ENCODE peak calls at places on chromosomes 6 and 20, in five cellular contexts. One of them, this sample, is unnamed.

GRCh38 chr6:72250664-72251063 is 364.3 kb downstream of the RIMS1 start:
- DNase-seq in SK-N-SH: no peak
- DNase-seq in HCT116: no peak
- DNase-seq in HepG2: no peak
- DNase-seq in GM12878: no peak
- DNase-seq in this sample: no peak

GRCh38 chr6:108721308-108721707 is 126.9 kb upstream of the ARMC2 start:
- DNase-seq in SK-N-SH: no peak
- DNase-seq in HCT116: no peak
- DNase-seq in HepG2: peak; percentile 71
- DNase-seq in GM12878: no peak
- DNase-seq in this sample: no peak

GRCh38 chr20:62741701-62742491 is 33.3 kb downstream of the NTSR1 start:
- DNase-seq in SK-N-SH: no peak
- DNase-seq in HCT116: no peak
- DNase-seq in HepG2: no peak
- DNase-seq in GM12878: no peak
- DNase-seq in this sample: no peak

GRCh38 chr6:102402635-102403329 is 1009.3 kb downstream of the GRIK2 start:
- DNase-seq in SK-N-SH: no peak
- DNase-seq in HCT116: no peak
- DNase-seq in HepG2: no peak
- DNase-seq in GM12878: no peak
- DNase-seq in this sample: no peak

GRCh38 chr20:2626853-2627541 is 25.4 kb upstream of the NOP56 start:
- DNase-seq in SK-N-SH: no peak
- DNase-seq in HCT116: peak; percentile 72
- DNase-seq in HepG2: peak; percentile 80
- DNase-seq in GM12878: no peak
- DNase-seq in this sample: no peak

GRCh38 chr6:68726307-68726706 is 91.2 kb downstream of the ADGRB3 start:
- DNase-seq in SK-N-SH: no peak
- DNase-seq in HCT116: no peak
- DNase-seq in HepG2: no peak
- DNase-seq in GM12878: no peak
- DNase-seq in this sample: no peak

GRCh38 chr20:51492167-51493092 is 50.1 kb downstream of the NFATC2 start:
- DNase-seq in SK-N-SH: no peak
- DNase-seq in HCT116: no peak
- DNase-seq in HepG2: no peak
- DNase-seq in GM12878: no peak
- DNase-seq in this sample: no peak

GRCh38 chr20:34271961-34272360 is 30.7 kb downstream of the ASIP start:
- DNase-seq in SK-N-SH: no peak
- DNase-seq in HCT116: no peak
- DNase-seq in HepG2: no peak
- DNase-seq in GM12878: no peak
- DNase-seq in this sample: no peak

GRCh38 chr20:22403860-22404608 is 180.3 kb downstream of the FOXA2 start:
- DNase-seq in SK-N-SH: no peak
- DNase-seq in HCT116: no peak
- DNase-seq in HepG2: peak; percentile 77
- DNase-seq in GM12878: no peak
- DNase-seq in this sample: no peak

GRCh38 chr6:108596947-108597346 is 36.2 kb downstream of the FOXO3 start:
- DNase-seq in SK-N-SH: no peak
- DNase-seq in HCT116: no peak
- DNase-seq in HepG2: no peak
- DNase-seq in GM12878: no peak
- DNase-seq in this sample: no peak

GRCh38 chr20:2838847-2839671 is 1.4 kb downstream of the PCED1A start:
- DNase-seq in SK-N-SH: no peak
- DNase-seq in HCT116: no peak
- DNase-seq in HepG2: no peak
- DNase-seq in GM12878: no peak
- DNase-seq in this sample: no peak

GRCh38 chr6:26020983-26021349 is 58.4 kb downstream of the TRIM38 start:
- DNase-seq in SK-N-SH: no peak
- DNase-seq in HCT116: peak; percentile 72
- DNase-seq in HepG2: no peak
- DNase-seq in GM12878: no peak
- DNase-seq in this sample: no peak

GRCh38 chr6:134537146-134537555 is 219.2 kb upstream of the SGK1 start:
- DNase-seq in SK-N-SH: no peak
- DNase-seq in HCT116: peak; percentile 92
- DNase-seq in HepG2: no peak
- DNase-seq in GM12878: no peak
- DNase-seq in this sample: peak; percentile 93

GRCh38 chr6:72699142-72699541 is 77.3 kb downstream of the KCNQ5 start:
- DNase-seq in SK-N-SH: no peak
- DNase-seq in HCT116: no peak
- DNase-seq in HepG2: no peak
- DNase-seq in GM12878: no peak
- DNase-seq in this sample: no peak

GRCh38 chr6:56843476-56844349 is 111.2 kb upstream of the BEND6 start:
- DNase-seq in SK-N-SH: peak; percentile 91
- DNase-seq in HCT116: peak; percentile 78
- DNase-seq in HepG2: peak; percentile 77
- DNase-seq in GM12878: peak; percentile 66
- DNase-seq in this sample: no peak

GRCh38 chr20:2771631-2772080 is 28.8 kb downstream of the CPXM1 start:
- DNase-seq in SK-N-SH: no peak
- DNase-seq in HCT116: no peak
- DNase-seq in HepG2: peak; percentile 26
- DNase-seq in GM12878: no peak
- DNase-seq in this sample: no peak

GRCh38 chr6:131129657-131130545 is 5.4 kb upstream of the AKAP7 start:
- DNase-seq in SK-N-SH: no peak
- DNase-seq in HCT116: no peak
- DNase-seq in HepG2: no peak
- DNase-seq in GM12878: no peak
- DNase-seq in this sample: no peak

GRCh38 chr20:57772349-57772964 is 62.6 kb upstream of the PMEPA1 start:
- DNase-seq in SK-N-SH: no peak
- DNase-seq in HCT116: no peak
- DNase-seq in HepG2: no peak
- DNase-seq in GM12878: no peak
- DNase-seq in this sample: peak; percentile 94

GRCh38 chr6:46526607-46527006 is 35.4 kb upstream of the RCAN2 start:
- DNase-seq in SK-N-SH: no peak
- DNase-seq in HCT116: no peak
- DNase-seq in HepG2: no peak
- DNase-seq in GM12878: no peak
- DNase-seq in this sample: no peak

GRCh38 chr6:160667854-160668481 is 3.9 kb upstream of the LPA start:
- DNase-seq in SK-N-SH: peak; percentile 26
- DNase-seq in HCT116: peak; percentile 35
- DNase-seq in HepG2: peak; percentile 50
- DNase-seq in GM12878: peak; percentile 1
- DNase-seq in this sample: peak; percentile 25
- TF ChIP-seq SIN3A in SK-N-SH: no peak
- TF ChIP-seq SIN3A in HCT116: no peak
- TF ChIP-seq SIN3A in HepG2: no peak
- TF ChIP-seq SIN3A in GM12878: no peak
- TF ChIP-seq SIN3A in this sample: no peak

GRCh38 chr20:59164681-59165388 is 1.2 kb downstream of the ZNF831 start:
- DNase-seq in SK-N-SH: no peak
- DNase-seq in HCT116: no peak
- DNase-seq in HepG2: no peak
- DNase-seq in GM12878: no peak
- DNase-seq in this sample: no peak
- H3K4me3 ChIP-seq in SK-N-SH: no peak overlapping the region
- H3K4me3 ChIP-seq in HCT116: no peak overlapping the region
- H3K4me3 ChIP-seq in HepG2: no peak overlapping the region
- H3K4me3 ChIP-seq in GM12878: no peak overlapping the region
- H3K4me3 ChIP-seq in this sample: no peak overlapping the region

GRCh38 chr6:105485456-105485855 is 82.6 kb upstream of the PREP start:
- DNase-seq in SK-N-SH: no peak
- DNase-seq in HCT116: no peak
- DNase-seq in HepG2: no peak
- DNase-seq in GM12878: no peak
- DNase-seq in this sample: no peak
- TF ChIP-seq REST in SK-N-SH: no peak
- TF ChIP-seq REST in HCT116: no peak
- TF ChIP-seq REST in HepG2: no peak
- TF ChIP-seq REST in GM12878: no peak
- TF ChIP-seq REST in this sample: no peak

DNA sequence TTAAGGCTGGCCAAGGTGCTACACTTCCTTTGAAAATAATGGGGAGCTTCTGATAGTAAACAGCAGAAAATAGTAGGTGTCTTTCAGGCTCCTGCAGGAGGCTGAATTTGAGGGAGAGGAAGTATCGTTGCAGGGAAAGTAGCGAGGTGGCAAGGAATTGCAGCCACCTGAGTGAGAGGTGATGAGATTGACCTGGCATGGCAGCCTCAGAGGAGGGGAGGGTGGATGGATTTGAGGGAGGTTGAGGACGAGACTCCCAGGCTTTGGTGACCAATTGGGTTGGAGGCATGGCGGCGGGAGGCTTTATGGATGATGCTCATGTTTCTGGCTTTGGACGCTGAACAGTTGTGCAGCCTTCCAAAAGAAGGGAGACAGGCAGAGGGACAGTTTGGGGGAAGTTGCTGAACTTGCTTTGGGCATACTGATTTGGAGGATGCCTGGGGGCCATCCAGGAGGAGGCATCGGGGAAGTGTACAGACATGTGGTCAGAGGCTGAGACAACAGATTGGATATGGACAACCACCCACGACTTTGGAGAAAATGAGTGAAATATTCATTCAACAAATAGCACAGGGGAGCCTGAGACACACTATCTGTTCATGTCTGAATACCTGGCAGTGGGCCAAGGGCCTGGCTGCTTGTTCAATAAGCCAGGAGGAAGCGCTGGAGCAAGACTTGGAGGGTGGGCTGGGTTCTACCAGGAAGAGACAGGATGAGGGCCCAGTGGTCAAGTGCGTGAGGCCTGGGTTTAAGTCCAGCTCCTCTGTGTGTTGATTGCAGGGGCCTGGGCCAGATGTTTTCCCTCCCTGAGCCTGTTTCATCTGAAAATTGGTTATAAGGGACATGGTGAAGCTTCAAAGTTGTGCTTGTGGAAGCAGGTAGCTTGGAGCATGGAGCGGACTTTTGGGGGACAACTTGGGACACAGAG is 113.2 kb downstream of the CEBPB start:
- DNase-seq in SK-N-SH: peak; percentile 76
- DNase-seq in HCT116: no peak
- DNase-seq in HepG2: peak; percentile 89
- DNase-seq in GM12878: no peak
- DNase-seq in this sample: no peak
- TF ChIP-seq SIN3A in SK-N-SH: no peak
- TF ChIP-seq SIN3A in HCT116: no peak
- TF ChIP-seq SIN3A in HepG2: no peak
- TF ChIP-seq SIN3A in GM12878: no peak
- TF ChIP-seq SIN3A in this sample: no peak

GRCh38 chr20:667351-668034 is 8.1 kb downstream of the SCRT2 start:
- DNase-seq in SK-N-SH: peak; percentile 79
- DNase-seq in HCT116: no peak
- DNase-seq in HepG2: peak; percentile 48
- DNase-seq in GM12878: no peak
- DNase-seq in this sample: no peak

GRCh38 chr20:668050-668449 is 7.6 kb downstream of the SCRT2 start:
- DNase-seq in SK-N-SH: no peak
- DNase-seq in HCT116: no peak
- DNase-seq in HepG2: no peak
- DNase-seq in GM12878: no peak
- DNase-seq in this sample: no peak

GRCh38 chr20:669573-669972 is 6.0 kb downstream of the SCRT2 start:
- DNase-seq in SK-N-SH: no peak
- DNase-seq in HCT116: no peak
- DNase-seq in HepG2: no peak
- DNase-seq in GM12878: no peak
- DNase-seq in this sample: no peak

GRCh38 chr20:666877-667276 is 8.7 kb downstream of the SCRT2 start:
- DNase-seq in SK-N-SH: no peak
- DNase-seq in HCT116: no peak
- DNase-seq in HepG2: no peak
- DNase-seq in GM12878: no peak
- DNase-seq in this sample: no peak

DNA sequence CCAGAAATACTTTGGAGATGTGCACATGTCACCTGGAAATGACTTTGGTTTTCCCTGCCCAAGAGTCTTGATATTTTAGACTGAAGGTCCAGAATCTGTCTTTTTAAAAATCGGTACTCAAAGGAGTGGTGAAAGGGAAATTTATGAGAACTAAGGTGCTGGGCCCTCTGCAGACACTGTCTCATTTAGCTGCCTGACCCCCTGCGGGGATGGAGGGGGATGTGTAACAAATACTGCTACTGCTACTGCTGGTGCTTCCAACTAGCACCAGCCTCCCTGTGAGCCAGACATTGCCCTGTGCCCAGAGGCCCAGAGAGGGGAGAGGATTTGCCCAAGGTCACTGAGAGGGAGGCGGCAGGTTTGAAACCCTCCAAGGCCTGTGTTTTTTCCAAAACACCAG is 7.0 kb downstream of the SCRT2 start:
- DNase-seq in SK-N-SH: no peak
- DNase-seq in HCT116: no peak
- DNase-seq in HepG2: no peak
- DNase-seq in GM12878: no peak
- DNase-seq in this sample: no peak
- H3K4me3 ChIP-seq in SK-N-SH: no peak overlapping the region
- H3K4me3 ChIP-seq in HCT116: no peak overlapping the region
- H3K4me3 ChIP-seq in HepG2: no peak overlapping the region
- H3K4me3 ChIP-seq in GM12878: no peak overlapping the region
- H3K4me3 ChIP-seq in this sample: no peak overlapping the region

GRCh38 chr6:35488517-35488862 is 8.4 kb downstream of the TEAD3 start:
- DNase-seq in SK-N-SH: no peak
- DNase-seq in HCT116: no peak
- DNase-seq in HepG2: no peak
- DNase-seq in GM12878: no peak
- DNase-seq in this sample: no peak
- TF ChIP-seq REST in SK-N-SH: no peak
- TF ChIP-seq REST in HCT116: no peak
- TF ChIP-seq REST in HepG2: no peak
- TF ChIP-seq REST in GM12878: no peak
- TF ChIP-seq REST in this sample: no peak

This sample was measured in Panc1.